ENCODE peak calls at places on chromosomes 2 and 18, in seven cellular contexts. E is AG10803, B is fibroblast of the aortic adventitia, Y is spleen, U is ovary, R is osteocyte, Q is progenitor cell of endocrine pancreas. M is an unnamed sample.

GRCh38 chr2:80930777-80931176 is 626.2 kb upstream of the LRRTM1 start:
- DNase-seq in E (no peak), B (no peak), Y (no peak), U (no peak), R (no peak), Q (no peak), M (no peak)

GRCh38 chr2:29747786-29748470 is 173.5 kb downstream of the ALK start:
- DNase-seq in E (peak; percentile 83), B (peak; percentile 90), Y (no peak), U (no peak), R (no peak), Q (no peak), M (no peak)

GRCh38 chr2:203688798-203689197 is 17.6 kb upstream of the CD28 start:
- DNase-seq in E (peak; percentile 94), B (peak; percentile 80), Y (no peak), U (no peak), R (no peak), Q (no peak), M (peak; percentile 83)

GRCh38 chr2:15241208-15241607 is 319.9 kb downstream of the NBAS start:
- DNase-seq in E (no peak), B (no peak), Y (no peak), U (no peak), R (no peak), Q (no peak), M (no peak)

GRCh38 chr2:121075641-121076500 is 209.1 kb downstream of the TFCP2L1 start:
- DNase-seq in E (no peak), B (no peak), Y (no peak), U (peak; percentile 81), R (no peak), Q (no peak), M (no peak)

GRCh38 chr2:148546270-148546669 is 98.3 kb upstream of the EPC2 start:
- DNase-seq in E (no peak), B (no peak), Y (no peak), U (no peak), R (no peak), Q (no peak), M (no peak)

GRCh38 chr2:120847700-120848321 is 112.1 kb downstream of the GLI2 start:
- DNase-seq in E (peak; percentile 30), B (no peak), Y (peak; percentile 58), U (peak; percentile 86), R (no peak), Q (no peak), M (no peak)

GRCh38 chr2:1676913-1677832 is 67.1 kb downstream of the PXDN start:
- DNase-seq in E (no peak), B (no peak), Y (no peak), U (no peak), R (peak; percentile 82), Q (no peak), M (no peak)

GRCh38 chr2:96336873-96337272 is 1.3 kb downstream of the NCAPH start:
- DNase-seq in E (no peak), B (no peak), Y (no peak), U (no peak), R (no peak), Q (no peak), M (no peak)

GRCh38 chr2:80869858-80870438 is 565.4 kb upstream of the LRRTM1 start:
- DNase-seq in E (no peak), B (no peak), Y (no peak), U (no peak), R (no peak), Q (no peak), M (no peak)

GRCh38 chr18:10122116-10122515 is 208.3 kb downstream of the VAPA start:
- DNase-seq in E (peak; percentile 97), B (peak; percentile 46), Y (no peak), U (no peak), R (no peak), Q (no peak), M (no peak)

GRCh38 chr2:227106845-227107759 is 56.9 kb downstream of the COL4A4 start:
- DNase-seq in E (peak; percentile 68), B (peak; percentile 75), Y (no peak), U (no peak), R (peak; percentile 80), Q (peak; percentile 53), M (no peak)

GRCh38 chr2:36655456-36655855 is 41.1 kb upstream of the VIT start:
- DNase-seq in E (peak; percentile 99), B (peak; percentile 78), Y (no peak), U (no peak), R (no peak), Q (no peak), M (no peak)

GRCh38 chr2:106156305-106157288 is 37.5 kb downstream of the UXS1 start:
- DNase-seq in E (no peak), B (no peak), Y (no peak), U (no peak), R (no peak), Q (no peak), M (no peak)

GRCh38 chr2:232528746-232529445 is 2.9 kb downstream of the CHRND start:
- DNase-seq in E (peak; percentile 17), B (no peak), Y (peak; percentile 59), U (no peak), R (no peak), Q (no peak), M (no peak)

GRCh38 chr2:238256594-238257104 is 16.8 kb upstream of the HES6 start:
- DNase-seq in E (peak; percentile 55), B (peak; percentile 63), Y (peak; percentile 88), U (no peak), R (no peak), Q (peak; percentile 84), M (no peak)

GRCh38 chr2:238261718-238262375 is 22.0 kb upstream of the HES6 start:
- DNase-seq in E (no peak), B (no peak), Y (no peak), U (no peak), R (no peak), Q (no peak), M (no peak)

GRCh38 chr2:238257786-238258700 is 18.2 kb upstream of the HES6 start:
- DNase-seq in E (no peak), B (no peak), Y (peak; percentile 37), U (no peak), R (no peak), Q (no peak), M (no peak)

GRCh38 chr2:238260879-238261278 is 21.0 kb upstream of the HES6 start:
- DNase-seq in E (no peak), B (no peak), Y (no peak), U (no peak), R (no peak), Q (no peak), M (no peak)

DNA sequence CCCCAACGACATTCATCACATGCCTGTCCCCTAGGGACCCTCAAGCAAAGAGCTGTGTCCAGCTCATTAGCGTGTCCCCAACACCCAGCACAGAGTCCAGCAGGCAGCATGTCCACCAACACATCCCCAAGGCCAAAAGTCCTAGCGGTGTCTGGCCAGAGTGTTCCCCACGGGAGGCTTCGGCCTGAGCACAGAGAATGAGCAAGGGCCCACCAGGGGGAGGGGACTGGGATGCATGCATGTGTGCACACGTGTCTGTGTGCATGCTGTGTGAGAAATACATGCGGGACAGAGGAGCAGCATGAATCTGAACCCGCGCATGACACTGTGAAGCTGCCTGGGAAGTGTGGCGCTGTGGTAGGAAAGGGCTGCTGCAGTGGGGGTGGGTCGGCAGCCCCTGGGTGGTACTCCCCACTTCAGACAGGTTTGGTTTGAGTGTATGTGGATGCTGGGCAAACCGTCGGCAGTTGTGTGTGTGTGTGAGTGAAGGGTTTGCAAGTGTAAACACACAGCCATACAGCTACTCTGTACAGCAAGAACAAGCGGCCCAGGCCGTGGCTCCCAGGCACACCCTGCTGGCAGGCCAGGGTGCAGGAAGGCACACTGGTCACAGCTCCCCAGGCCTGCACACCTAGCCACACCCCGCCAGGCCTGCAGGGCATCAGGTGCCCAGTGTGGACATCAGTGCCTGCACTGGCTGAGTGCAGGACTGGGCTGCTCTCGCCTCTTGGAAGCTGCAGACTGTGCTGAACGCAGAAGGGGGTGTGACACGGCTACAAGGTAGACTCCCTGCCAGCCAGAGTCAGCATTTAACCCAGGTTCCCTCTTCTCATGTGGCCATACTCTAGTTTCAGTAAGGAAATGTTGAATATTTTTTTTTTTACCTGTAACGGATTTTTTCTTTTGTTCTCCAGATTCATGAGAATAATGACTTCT is 19.5 kb upstream of the HES6 start:
- DNase-seq in E (no peak), B (no peak), Y (no peak), U (no peak), R (no peak), Q (no peak), M (no peak)
- TF ChIP-seq CTCF in E (no peak), B (no peak), Y (no peak), U (no peak), R (peak; percentile 6), Q (peak; percentile 10), M (no peak)

GRCh38 chr2:241008711-241009121 is 10.3 kb downstream of the SNED1 start:
- DNase-seq in E (no peak), B (no peak), Y (peak; percentile 68), U (peak; percentile 44), R (peak; percentile 79), Q (peak; percentile 8), M (peak; percentile 69)

GRCh38 chr2:241009191-241009590 is 10.8 kb downstream of the SNED1 start:
- DNase-seq in E (no peak), B (no peak), Y (no peak), U (no peak), R (peak; percentile 80), Q (peak; percentile 9), M (no peak)

GRCh38 chr2:241011296-241011600 is 12.8 kb downstream of the SNED1 start:
- DNase-seq in E (no peak), B (no peak), Y (peak; percentile 71), U (peak; percentile 39), R (peak; percentile 64), Q (peak; percentile 7), M (no peak)

GRCh38 chr2:241010531-241011295 is 12.3 kb downstream of the SNED1 start:
- DNase-seq in E (no peak), B (no peak), Y (peak; percentile 69), U (no peak), R (peak; percentile 83), Q (no peak), M (peak; percentile 70)

GRCh38 chr2:241009601-241010530 is 11.4 kb downstream of the SNED1 start:
- DNase-seq in E (peak; percentile 76), B (peak; percentile 92), Y (peak; percentile 80), U (peak; percentile 92), R (peak; percentile 90), Q (peak; percentile 10), M (peak; percentile 73)
- TF ChIP-seq CTCF in E (peak; percentile 5), B (no peak), Y (no peak), U (peak; percentile 28), R (no peak), Q (no peak), M (no peak)

GRCh38 chr2:231411871-231412615 is 16.5 kb downstream of the B3GNT7 start:
- DNase-seq in E (peak; percentile 77), B (peak; percentile 67), Y (peak; percentile 94), U (peak; percentile 95), R (peak; percentile 95), Q (peak; percentile 93), M (peak; percentile 90)
- TF ChIP-seq CTCF in E (peak; percentile 81), B (peak; percentile 91), Y (peak; percentile 87), U (peak; percentile 94), R (peak; percentile 93), Q (peak; percentile 97), M (peak; percentile 77)

GRCh38 chr18:23963443-23964185 is 50.9 kb upstream of the TTC39C start:
- DNase-seq in E (no peak), B (no peak), Y (no peak), U (no peak), R (peak; percentile 15), Q (no peak), M (no peak)
- TF ChIP-seq CTCF in E (no peak), B (no peak), Y (no peak), U (no peak), R (no peak), Q (no peak), M (no peak)